ENCODE peak calls at places on chromosomes 2 and 18, in four cellular contexts. W is Peyer's patch, T is adrenal gland, E is uterus. J is an unnamed sample.
A peak's percentile ranks its signal among the peaks of the same experiment; 100 is the strongest.

GRCh38 chr18:50944245-50944917 is 23.5 kb upstream of the ELAC1 start:
- DNase-seq in T (no peak), E (no peak), W (no peak), J (no peak)

GRCh38 chr2:73931531-73932500 is 5.1 kb downstream of the DGUOK start:
- DNase-seq in E (no peak), T (no peak), W (no peak), J (no peak)

GRCh38 chr2:120346667-120347358 is 877 bp downstream of the INHBB start:
- DNase-seq in T (no peak), E (no peak), W (no peak), J (no peak)

GRCh38 chr2:152466925-152467676 is 132.1 kb downstream of the FMNL2 start:
- DNase-seq in W (peak; percentile 29), T (no peak), E (no peak), J (no peak)

GRCh38 chr2:33242845-33243244 is 233.6 kb upstream of the RASGRP3 start:
- DNase-seq in W (no peak), E (no peak), T (no peak), J (no peak)

GRCh38 chr2:28355521-28356094 is 37.0 kb upstream of the FOSL2 start:
- DNase-seq in E (peak; percentile 57), W (no peak), T (peak; percentile 94), J (peak; percentile 92)

GRCh38 chr2:179850188-179850587 is 11.2 kb downstream of the ZNF385B start:
- DNase-seq in W (no peak), T (no peak), E (no peak), J (no peak)

GRCh38 chr2:218284106-218284811 is 8.0 kb downstream of the TMBIM1 start:
- DNase-seq in E (peak; percentile 48), T (peak; percentile 91), W (peak; percentile 53), J (peak; percentile 71)

GRCh38 chr2:204794624-204795023 is 249.3 kb downstream of the PARD3B start:
- DNase-seq in T (no peak), E (no peak), W (no peak), J (no peak)

GRCh38 chr18:5640939-5641338 is 97.1 kb upstream of the EPB41L3 start:
- DNase-seq in T (no peak), E (no peak), W (no peak), J (no peak)

GRCh38 chr2:202278036-202278760 is 12.6 kb downstream of the NOP58 start:
- DNase-seq in W (no peak), T (no peak), E (no peak), J (no peak)

GRCh38 chr2:112995346-112995920 is 9.8 kb upstream of the IL36A start:
- DNase-seq in W (peak; percentile 19), E (no peak), T (no peak), J (no peak)

GRCh38 chr2:236574424-236575145 is 5.0 kb downstream of the ACKR3 start:
- DNase-seq in W (no peak), T (no peak), E (no peak), J (no peak)

GRCh38 chr18:61637319-61637718 is 255.5 kb downstream of the RNF152 start:
- DNase-seq in W (no peak), T (no peak), E (no peak), J (peak; percentile 83)

GRCh38 chr2:55843096-55843991 is 80.2 kb downstream of the EFEMP1 start:
- DNase-seq in E (no peak), T (no peak), W (no peak), J (peak; percentile 59)

GRCh38 chr2:164839914-164840457 is 1.6 kb downstream of the COBLL1 start:
- DNase-seq in E (no peak), W (no peak), T (no peak), J (no peak)

GRCh38 chr2:98488252-98488651 is 43.6 kb downstream of the INPP4A start:
- DNase-seq in E (no peak), T (no peak), W (no peak), J (no peak)

GRCh38 chr2:9205963-9206948 is at the start of gene ASAP2:
- DNase-seq in E (peak; percentile 79), T (peak; percentile 68), W (no peak), J (peak; percentile 79)

GRCh38 chr2:236309669-236310029 is 45.4 kb upstream of the ASB18 start:
- DNase-seq in T (no peak), E (no peak), W (no peak), J (no peak)

GRCh38 chr2:17030070-17030469 is 364.4 kb upstream of the CYRIA start:
- DNase-seq in E (no peak), T (no peak), W (no peak), J (no peak)

GRCh38 chr2:40168546-40168945 is 283.3 kb downstream of the SLC8A1 start:
- DNase-seq in T (no peak), W (no peak), E (no peak), J (no peak)

GRCh38 chr18:23822590-23823385 is 133.5 kb downstream of the LAMA3 start:
- DNase-seq in E (no peak), T (no peak), W (no peak), J (no peak)

GRCh38 chr2:98576666-98577312 is 31.5 kb downstream of the COA5 start:
- DNase-seq in W (no peak), E (no peak), T (peak; percentile 42), J (no peak)

GRCh38 chr2:160091381-160091780 is 29.0 kb upstream of the PLA2R1 start:
- DNase-seq in E (no peak), W (no peak), T (no peak), J (no peak)

GRCh38 chr2:217924346-217924901 is 78.4 kb downstream of the TNS1 start:
- DNase-seq in E (no peak), T (no peak), W (no peak), J (no peak)

GRCh38 chr18:5295231-5295920 is at the start of gene ZBTB14:
- DNase-seq in E (peak; percentile 66), T (peak; percentile 71), W (peak; percentile 51), J (peak; percentile 78)

GRCh38 chr2:29526587-29527586 is 394.5 kb downstream of the ALK start:
- DNase-seq in T (no peak), E (no peak), W (no peak), J (no peak)

GRCh38 chr2:29527947-29528346 is 393.4 kb downstream of the ALK start:
- DNase-seq in W (no peak), E (no peak), T (no peak), J (no peak)

GRCh38 chr2:29528371-29528770 is 393.0 kb downstream of the ALK start:
- DNase-seq in W (no peak), T (no peak), E (no peak), J (no peak)

GRCh38 chr2:29530281-29530680 is 391.1 kb downstream of the ALK start:
- DNase-seq in E (no peak), T (no peak), W (no peak), J (no peak)

GRCh38 chr2:29528891-29529520 is 392.4 kb downstream of the ALK start:
- DNase-seq in E (no peak), T (peak; percentile 74), W (no peak), J (peak; percentile 39)
- TF ChIP-seq POLR2A in E (no peak), T (no peak), W (no peak), J (no peak)

GRCh38 chr2:102116675-102117471 is 25.7 kb upstream of the IL1R1 start:
- DNase-seq in W (no peak), E (no peak), T (no peak), J (no peak)

GRCh38 chr2:102114290-102114721 is 28.2 kb upstream of the IL1R1 start:
- DNase-seq in W (no peak), T (no peak), E (no peak), J (no peak)

GRCh38 chr2:102117488-102117887 is 25.1 kb upstream of the IL1R1 start:
- DNase-seq in T (no peak), E (no peak), W (no peak), J (no peak)

GRCh38 chr2:102112692-102113665 is 29.6 kb upstream of the IL1R1 start:
- DNase-seq in T (no peak), W (no peak), E (no peak), J (no peak)

GRCh38 chr2:102114851-102115497 is 27.6 kb upstream of the IL1R1 start:
- DNase-seq in E (no peak), T (no peak), W (no peak), J (no peak)
- H3K4me1 ChIP-seq in E (no peaks in the 10 kb centered on the region), T (no peaks in the 10 kb centered on the region), W (no peaks in the 10 kb centered on the region), J (peaks cover 70% of the 10 kb centered on the region)

GRCh38 chr18:63263444-63263843 is 56.1 kb downstream of the BCL2 start:
- DNase-seq in W (no peak), E (no peak), T (no peak), J (no peak)

GRCh38 chr18:63265322-63265721 is 54.2 kb downstream of the BCL2 start:
- DNase-seq in E (no peak), W (no peak), T (no peak), J (no peak)

GRCh38 chr18:63267990-63268721 is 51.4 kb downstream of the BCL2 start:
- DNase-seq in W (no peak), E (no peak), T (no peak), J (no peak)

GRCh38 chr18:63264871-63265270 is 54.7 kb downstream of the BCL2 start:
- DNase-seq in T (no peak), W (no peak), E (no peak), J (no peak)

GRCh38 chr18:63266888-63267790 is 52.4 kb downstream of the BCL2 start:
- DNase-seq in E (no peak), T (no peak), W (no peak), J (no peak)
- TF ChIP-seq POLR2A in E (no peak), T (no peak), W (no peak), J (no peak)

GRCh38 chr2:143255899-143256298 is 126.7 kb downstream of the ARHGAP15 start:
- DNase-seq in W (no peak), E (no peak), T (no peak), J (no peak)
- H3K4me1 ChIP-seq in W (no peaks in the 10 kb centered on the region), E (no peaks in the 10 kb centered on the region), T (no peaks in the 10 kb centered on the region), J (no peaks in the 10 kb centered on the region)

DNA sequence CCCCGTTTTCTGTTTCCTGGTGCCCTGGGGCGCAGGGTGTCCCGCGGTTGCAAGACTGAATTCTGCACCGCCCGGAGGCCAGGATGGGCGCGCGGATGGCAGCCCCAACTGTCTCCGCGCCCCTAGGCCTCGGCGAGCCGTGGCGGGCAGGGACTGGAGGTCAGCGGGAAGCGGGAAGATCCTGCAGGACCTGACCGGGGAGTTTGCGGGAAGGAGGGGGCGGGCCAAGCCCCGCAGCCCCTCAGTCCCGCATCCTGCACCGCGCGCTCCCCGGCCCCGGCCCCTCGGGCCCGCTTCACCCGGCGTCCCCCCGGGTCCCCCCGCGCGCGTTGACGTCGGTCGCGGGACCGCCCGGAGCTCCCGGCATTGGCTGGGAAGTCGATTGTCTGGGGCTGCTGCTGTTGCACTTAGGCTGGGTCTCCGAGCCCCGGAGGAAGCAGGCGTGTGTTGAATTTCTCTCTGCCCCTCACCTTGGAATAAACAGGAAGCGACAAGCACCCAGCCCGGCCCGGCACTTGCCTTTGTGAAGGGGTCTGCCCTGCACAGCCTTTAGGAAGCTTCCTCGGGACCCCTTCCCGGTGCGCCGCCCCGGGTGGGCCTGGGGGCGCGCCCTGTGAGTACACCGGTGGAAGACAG is at the start of gene LDLRAD4:
- DNase-seq in W (no peak), T (peak; percentile 83), E (peak; percentile 55), J (peak; percentile 39)
- TF ChIP-seq POLR2A in W (no peak), T (peak; percentile 64), E (no peak), J (no peak)

DNA sequence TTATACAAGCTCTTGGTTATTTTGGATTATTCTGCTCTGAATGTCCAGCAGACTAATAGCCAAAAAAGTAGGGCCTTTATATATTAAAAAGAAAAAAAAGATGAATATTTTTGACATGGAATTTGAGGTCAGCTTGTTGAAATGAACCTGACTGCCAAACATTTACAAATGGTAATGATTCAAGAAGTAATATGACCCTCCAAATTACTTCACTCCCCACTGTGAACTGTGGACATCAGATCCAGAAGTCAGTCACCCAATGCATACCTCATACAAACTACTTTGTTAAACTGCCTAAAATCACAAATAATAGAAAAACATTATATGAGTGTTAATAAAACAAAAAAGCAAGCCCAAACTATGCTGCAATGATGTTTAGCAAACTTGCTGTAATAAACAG is 10.0 kb downstream of the EPG5 start:
- DNase-seq in W (no peak), E (no peak), T (no peak), J (no peak)
- H3K4me1 ChIP-seq in W (no peaks in the 10 kb centered on the region), E (no peaks in the 10 kb centered on the region), T (no peaks in the 10 kb centered on the region), J (no peaks in the 10 kb centered on the region)

GRCh38 chr2:178522950-178523595 is 42.8 kb downstream of the PLEKHA3 start:
- DNase-seq in E (peak; percentile 75), T (peak; percentile 93), W (peak; percentile 76), J (peak; percentile 80)
- TF ChIP-seq POLR2A in E (no peak), T (peak; percentile 63), W (peak; percentile 28), J (no peak)

J was measured in stomach.